ENCODE peak calls at places on chromosomes 2 and 18, in six cellular contexts. Z is OCI-LY7, L is fibroblast of lung, W is neural progenitor cell, T is AG04450, S is bronchial epithelial cell. E is an unnamed sample.
A peak's percentile ranks its signal among the peaks of the same experiment; 100 is the strongest.

GRCh38 chr2:106886916-106887758 is 1.2 kb upstream of the ST6GAL2 start:
- DNase-seq in Z (no peak), T (no peak), S (peak; percentile 37), L (peak; percentile 2), W (peak; percentile 71), E (no peak)

GRCh38 chr2:241302083-241302482 is 13.4 kb downstream of the HDLBP start:
- DNase-seq in S (no peak), L (no peak), W (no peak), T (no peak), Z (no peak), E (no peak)

GRCh38 chr2:20670315-20671035 is 3.5 kb downstream of the GDF7 start:
- DNase-seq in T (no peak), W (peak; percentile 63), Z (no peak), L (peak; percentile 19), S (no peak), E (no peak)

GRCh38 chr2:205376071-205376470 is 306.2 kb upstream of the NRP2 start:
- DNase-seq in T (no peak), W (no peak), Z (no peak), S (no peak), L (no peak), E (peak; percentile 29)

GRCh38 chr18:38534073-38534472 is 968.5 kb upstream of the CELF4 start:
- DNase-seq in S (no peak), W (no peak), T (no peak), Z (no peak), L (no peak), E (no peak)

GRCh38 chr2:33498291-33498956 is 22.0 kb downstream of the RASGRP3 start:
- DNase-seq in Z (no peak), S (no peak), W (no peak), T (no peak), L (no peak), E (no peak)

GRCh38 chr2:58502931-58503330 is 261.8 kb upstream of the FANCL start:
- DNase-seq in S (no peak), T (no peak), W (no peak), L (no peak), Z (no peak), E (no peak)

GRCh38 chr2:225779829-225780228 is 380.3 kb downstream of the NYAP2 start:
- DNase-seq in T (no peak), L (no peak), W (no peak), S (no peak), Z (no peak), E (peak; percentile 79)

GRCh38 chr2:170466632-170467031 is 248.5 kb upstream of the SP5 start:
- DNase-seq in S (no peak), L (no peak), Z (no peak), T (no peak), W (no peak), E (no peak)

GRCh38 chr2:168181825-168182224 is 65.6 kb downstream of the STK39 start:
- DNase-seq in Z (no peak), W (no peak), L (no peak), S (no peak), T (no peak), E (no peak)

GRCh38 chr18:46310258-46310657 is 206.1 kb downstream of the HAUS1 start:
- DNase-seq in S (peak; percentile 68), W (no peak), L (no peak), Z (peak; percentile 1), T (no peak), E (no peak)

GRCh38 chr2:56025469-56026193 is 102.0 kb upstream of the EFEMP1 start:
- DNase-seq in S (peak; percentile 15), T (no peak), Z (no peak), L (no peak), W (no peak), E (no peak)

GRCh38 chr2:235414422-235414821 is 79.4 kb upstream of the AGAP1 start:
- DNase-seq in Z (no peak), T (no peak), S (no peak), L (no peak), W (no peak), E (no peak)

GRCh38 chr18:61910101-61910500 is 17.3 kb upstream of the RNF152 start:
- DNase-seq in Z (no peak), L (no peak), T (no peak), W (no peak), S (no peak), E (no peak)

GRCh38 chr2:241853651-241854341 is 4.9 kb downstream of the PDCD1 start:
- DNase-seq in L (no peak), T (no peak), W (no peak), Z (no peak), S (no peak), E (no peak)

GRCh38 chr18:74806700-74807416 is 209.2 kb downstream of the ZNF407 start:
- DNase-seq in W (no peak), Z (peak; percentile 64), S (peak; percentile 98), L (peak; percentile 75), T (peak; percentile 61), E (peak; percentile 82)

GRCh38 chr2:71069376-71069775 is 928 bp downstream of the NAGK start:
- DNase-seq in T (no peak), L (no peak), Z (no peak), S (peak; percentile 56), W (no peak), E (peak; percentile 22)

GRCh38 chr2:71067567-71068217 is 756 bp upstream of the NAGK start:
- DNase-seq in W (no peak), S (no peak), Z (peak; percentile 63), L (no peak), T (no peak), E (no peak)

GRCh38 chr2:71070294-71071025 is 2.0 kb downstream of the NAGK start:
- DNase-seq in W (peak; percentile 43), Z (peak; percentile 71), L (peak; percentile 24), S (peak; percentile 77), T (no peak), E (peak; percentile 56)

GRCh38 chr2:71066856-71067255 is 1.6 kb upstream of the NAGK start:
- DNase-seq in W (no peak), T (no peak), S (no peak), L (no peak), Z (peak; percentile 26), E (no peak)

DNA sequence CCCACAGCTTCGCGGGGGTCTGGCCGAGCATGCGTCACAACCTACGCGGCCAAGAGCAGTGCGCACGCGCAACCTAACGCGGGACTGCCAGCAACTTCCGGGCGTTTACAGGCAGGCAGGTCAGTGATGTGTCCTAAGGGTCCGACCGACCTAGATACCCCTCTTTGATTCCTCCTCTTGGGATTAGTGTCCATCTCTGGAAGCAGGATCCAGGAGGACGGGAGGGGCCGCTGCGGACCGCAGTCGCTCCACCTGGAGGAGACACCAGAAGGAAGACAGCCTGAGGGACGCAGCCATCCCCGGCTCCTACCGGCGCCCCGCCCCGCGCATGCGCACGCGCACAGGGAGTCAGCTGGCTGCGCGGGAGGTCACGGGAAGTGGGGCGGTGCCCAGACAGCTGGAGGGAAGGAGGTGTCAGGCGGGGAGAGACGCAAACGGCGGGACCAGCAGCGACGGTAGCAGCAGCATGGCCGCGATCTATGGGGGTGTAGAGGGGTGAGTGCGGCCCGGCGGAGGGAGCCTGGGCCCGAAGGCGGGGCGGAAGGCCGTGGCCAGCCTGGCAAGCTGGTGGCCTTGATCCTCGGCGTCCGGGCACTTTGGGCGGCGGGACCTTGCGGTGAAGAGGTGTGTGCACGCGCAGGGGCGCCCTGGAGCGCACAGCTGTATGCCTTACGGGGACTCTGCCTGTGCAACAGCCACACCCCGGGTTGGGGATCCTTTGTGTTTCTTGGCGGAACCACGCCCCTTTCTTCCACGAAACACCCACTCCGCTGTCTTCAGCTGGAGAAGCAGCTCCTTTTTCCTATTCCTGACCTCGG is at the start of gene NAGK:
- DNase-seq in W (peak; percentile 98), L (peak; percentile 95), Z (peak; percentile 96), S (peak; percentile 87), T (peak; percentile 92), E (peak; percentile 97)
- TF ChIP-seq CTCF in W (no peak), L (no peak), Z (peak; percentile 33), S (peak; percentile 16), T (no peak), E (no peak)

GRCh38 chr18:63850010-63850409 is 37.5 kb upstream of the SERPINB2 start:
- DNase-seq in W (peak; percentile 60), S (peak; percentile 86), T (no peak), Z (peak; percentile 16), L (peak; percentile 43), E (peak; percentile 30)

GRCh38 chr18:63843008-63843407 is 44.5 kb upstream of the SERPINB2 start:
- DNase-seq in W (no peak), S (no peak), T (no peak), Z (no peak), L (no peak), E (no peak)

GRCh38 chr18:63848159-63848558 is 39.3 kb upstream of the SERPINB2 start:
- DNase-seq in W (peak; percentile 66), Z (peak; percentile 12), L (peak; percentile 70), S (peak; percentile 78), T (peak; percentile 37), E (peak; percentile 78)

DNA sequence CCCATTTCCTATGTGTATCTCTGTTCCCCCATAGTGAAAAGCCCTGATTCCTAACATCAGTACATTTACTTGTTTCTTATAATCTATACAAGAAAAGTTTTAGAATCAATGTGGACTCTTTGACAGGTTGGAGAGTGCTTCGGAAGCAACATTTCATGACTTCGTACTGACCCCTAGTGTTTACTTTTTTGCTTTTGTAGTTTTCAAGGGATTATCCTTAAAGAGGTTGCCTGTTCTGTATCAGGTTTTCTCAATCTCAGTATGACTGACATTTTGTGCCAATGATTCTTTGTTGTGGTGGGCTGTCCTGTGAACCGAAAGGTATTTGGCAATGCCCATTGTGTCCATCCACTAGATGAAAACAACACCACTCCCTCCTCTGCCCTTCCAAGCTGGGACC is 43.3 kb upstream of the SERPINB2 start:
- DNase-seq in Z (no peak), W (peak; percentile 44), L (peak; percentile 69), S (peak; percentile 68), T (no peak), E (peak; percentile 71)
- TF ChIP-seq CTCF in Z (peak; percentile 58), W (peak; percentile 67), L (peak; percentile 43), S (peak; percentile 40), T (peak; percentile 62), E (peak; percentile 41)

DNA sequence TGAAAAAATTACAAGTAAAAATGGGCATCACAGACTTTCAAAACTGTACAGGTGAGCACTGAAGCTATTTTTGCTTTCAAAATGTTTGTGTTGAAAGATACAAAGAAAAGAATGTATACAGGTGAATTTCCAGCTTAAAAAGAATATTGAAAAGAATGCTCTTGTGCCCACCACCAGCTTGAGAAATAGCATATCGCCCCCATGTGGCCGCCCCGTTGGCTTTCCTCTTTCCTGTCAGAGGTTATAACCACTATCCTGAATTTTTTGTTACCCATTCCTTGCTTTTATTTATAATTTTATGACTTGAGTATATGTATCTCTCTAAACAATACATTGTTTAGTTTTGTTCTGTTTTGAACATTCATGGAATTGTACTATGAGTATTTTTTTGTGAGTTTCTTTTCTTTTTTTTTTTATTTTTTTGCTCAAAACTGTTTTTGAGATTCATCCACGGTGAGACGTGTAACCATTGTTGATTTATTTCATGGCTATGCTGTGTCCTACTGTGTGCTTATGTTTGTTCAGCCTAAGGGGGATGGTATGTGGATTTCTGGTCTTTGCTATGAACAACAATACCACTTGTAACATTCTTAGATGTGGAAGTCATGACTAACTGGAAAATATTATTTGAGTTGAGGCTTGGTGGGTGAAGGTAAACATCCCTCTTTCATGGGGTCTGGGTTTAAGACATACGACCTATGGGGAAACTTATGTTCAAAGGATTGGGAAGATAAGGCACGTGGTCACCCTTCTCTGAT is 11.6 kb downstream of the TRPM8 start:
- DNase-seq in W (peak; percentile 70), L (peak; percentile 10), Z (peak; percentile 26), S (peak; percentile 28), T (no peak), E (peak; percentile 39)
- TF ChIP-seq CTCF in W (peak; percentile 87), L (peak; percentile 44), Z (peak; percentile 86), S (peak; percentile 55), T (peak; percentile 65), E (peak; percentile 60)

DNA sequence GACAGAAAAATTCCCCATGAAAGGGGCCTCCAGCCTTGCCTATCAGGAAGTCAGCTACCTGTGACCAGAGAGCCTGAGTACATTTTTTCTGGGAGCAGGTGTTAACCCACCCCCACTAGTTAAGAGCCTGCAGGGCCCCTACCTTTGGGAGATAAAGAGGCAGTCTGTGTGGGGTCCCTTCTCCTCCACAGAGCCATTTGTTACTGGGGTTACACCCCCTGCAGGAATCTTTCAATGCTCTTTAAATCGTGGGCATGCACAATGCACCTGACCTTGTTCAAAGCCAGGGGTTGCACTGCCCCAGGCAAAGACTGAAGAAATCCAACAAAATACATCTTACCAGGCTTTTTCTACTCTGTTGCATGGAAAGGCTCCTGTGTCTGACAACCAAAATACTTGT is 15.7 kb upstream of the LYPD6 start:
- DNase-seq in T (no peak), W (peak; percentile 13), Z (no peak), S (no peak), L (no peak), E (no peak)
- TF ChIP-seq CTCF in T (no peak), W (no peak), Z (no peak), S (no peak), L (no peak), E (no peak)

E was measured in fibroblast of the aortic adventitia.